ENCODE peak calls at places on chromosomes 6 and 20, in five cellular contexts. Q is PC-9, H is HCT116, K is psoas muscle, Z is pancreas. V is an unnamed sample. For H3K4me1, the result is how much of the 10 kb centered on the place peaks cover.

GRCh38 chr20:50690979-50691584 is at the start of gene RIPOR3:
- DNase-seq in Q (no peak), K (peak), H (no peak), Z (no peak), V (no peak)

GRCh38 chr20:47493175-47493953 is 8.3 kb upstream of the NCOA3 start:
- DNase-seq in Q (peak), Z (peak), H (peak), K (peak), V (peak)

GRCh38 chr6:18276610-18277009 is 12.3 kb upstream of the DEK start:
- DNase-seq in H (no peak), K (no peak), Q (no peak), Z (no peak), V (no peak)

GRCh38 chr6:53059648-53060589 is 5.3 kb upstream of the FBXO9 start:
- DNase-seq in Z (no peak), K (no peak), H (no peak), Q (no peak), V (no peak)

GRCh38 chr6:136031982-136032381 is 180.5 kb downstream of the PDE7B start:
- DNase-seq in K (no peak), H (peak), Z (no peak), Q (no peak), V (no peak)

GRCh38 chr6:144953552-144954240 is 668.6 kb downstream of the UTRN start:
- DNase-seq in K (no peak), Z (no peak), H (peak), Q (peak), V (no peak)

GRCh38 chr6:41059569-41059968 is 6.6 kb downstream of the APOBEC2 start:
- DNase-seq in K (no peak), Q (no peak), Z (no peak), H (no peak), V (no peak)

GRCh38 chr6:112027942-112028674 is 25.8 kb upstream of the CCN6 start:
- DNase-seq in Z (no peak), Q (no peak), H (no peak), K (no peak), V (no peak)

GRCh38 chr20:43895235-43895634 is 19.4 kb upstream of the TOX2 start:
- DNase-seq in K (no peak), Z (no peak), Q (no peak), H (no peak), V (no peak)

GRCh38 chr6:150142304-150142656 is 564 bp upstream of the PPP1R14C start:
- DNase-seq in Z (no peak), H (no peak), K (no peak), Q (no peak), V (no peak)

GRCh38 chr20:6513586-6513985 is 253.9 kb upstream of the BMP2 start:
- DNase-seq in K (no peak), Z (no peak), H (no peak), Q (no peak), V (no peak)

GRCh38 chr6:5425267-5425666 is 164.0 kb downstream of the FARS2 start:
- DNase-seq in H (no peak), Q (no peak), K (no peak), Z (no peak), V (peak)

GRCh38 chr6:53588816-53589509 is 44.1 kb upstream of the GCLC start:
- DNase-seq in K (no peak), H (no peak), Q (no peak), Z (no peak), V (no peak)

GRCh38 chr20:33418033-33418432 is 16.7 kb upstream of the CDK5RAP1 start:
- DNase-seq in H (no peak), K (no peak), Q (no peak), Z (no peak), V (no peak)

GRCh38 chr6:379367-380181 is 12.0 kb upstream of the IRF4 start:
- DNase-seq in Q (peak), K (no peak), H (no peak), Z (no peak), V (no peak)

GRCh38 chr6:167210375-167211295 is 52.9 kb upstream of the GPR31 start:
- DNase-seq in Z (no peak), H (no peak), Q (no peak), K (no peak), V (peak)

GRCh38 chr6:116662186-116662585 is 6.4 kb downstream of the ZUP1 start:
- DNase-seq in Q (no peak), K (no peak), Z (no peak), H (no peak), V (no peak)

DNA sequence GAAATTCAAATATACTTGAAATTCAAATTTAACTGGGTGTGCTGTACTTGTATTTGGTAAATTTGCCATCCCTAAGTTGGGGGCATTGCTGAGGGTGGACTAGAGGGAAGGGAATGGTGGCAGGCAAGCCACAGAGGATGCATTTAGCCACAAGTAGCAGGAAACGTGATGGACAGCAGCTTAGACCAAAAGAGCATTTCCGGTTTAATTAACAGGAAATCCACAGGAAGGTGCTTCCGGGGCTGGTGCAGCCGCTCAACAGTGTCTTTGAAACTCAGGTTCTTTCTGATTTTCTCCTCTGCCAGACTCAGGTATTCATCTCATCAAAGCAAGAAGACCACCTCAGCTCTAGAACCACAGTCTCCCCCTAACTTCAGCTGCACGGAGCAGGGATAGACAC is 7.9 kb upstream of the BCAS1 start:
- DNase-seq in H (no peak), Q (no peak), Z (no peak), K (no peak), V (no peak)
- H3K4me1 ChIP-seq in H (under half), Q (under half), Z (under half), K (under half), V (under half)

DNA sequence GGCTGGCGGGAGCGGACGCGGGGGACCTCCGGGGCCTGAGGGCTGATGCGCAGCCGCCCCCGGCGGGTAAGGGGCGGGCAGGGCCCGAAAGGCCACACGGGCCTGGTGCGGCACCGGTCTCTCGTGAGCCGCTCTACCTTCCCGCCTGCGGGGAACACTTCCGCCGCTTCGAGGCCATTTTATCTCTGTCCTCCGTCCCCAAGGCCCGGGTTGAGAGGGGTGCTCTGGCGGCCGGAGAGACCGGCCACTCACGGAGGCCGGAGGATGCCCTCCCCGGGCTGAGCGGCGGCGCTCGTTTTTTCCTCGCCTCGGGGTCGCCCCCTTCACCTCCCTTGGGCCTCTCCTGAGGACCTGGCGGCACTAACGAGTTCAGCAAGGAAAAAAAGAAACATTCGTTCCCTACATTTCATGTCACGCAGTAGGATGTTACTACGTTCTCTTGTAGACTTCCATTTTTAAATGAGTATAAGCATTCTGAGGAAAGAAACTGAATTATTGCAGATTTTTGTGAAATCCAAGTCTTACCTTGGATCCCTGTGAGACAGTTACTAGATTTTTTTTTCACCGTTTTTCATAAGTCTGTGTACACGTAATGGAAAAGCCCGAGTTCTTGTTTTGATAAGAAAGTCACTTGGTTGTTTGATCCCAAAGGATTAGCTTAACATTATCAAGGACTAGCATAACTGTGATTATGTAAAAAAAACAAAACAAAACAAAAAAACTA is 573 bp downstream of the WTAP start:
- DNase-seq in Q (no peak), Z (no peak), H (no peak), K (no peak), V (no peak)
- H3K4me1 ChIP-seq in Q (under half), Z (under half), H (under half), K (half or more), V (under half)

GRCh38 chr6:11140061-11140460 is 28.5 kb upstream of the ERVFRD-1 start:
- DNase-seq in H (no peak), Z (no peak), Q (no peak), K (no peak), V (no peak)
- H3K4me1 ChIP-seq in H (under half), Z (under half), Q (under half), K (under half), V (under half)

GRCh38 chr6:158798311-158798710 is 20.9 kb downstream of the EZR start:
- DNase-seq in Q (no peak), H (no peak), Z (no peak), K (no peak), V (no peak)

GRCh38 chr6:158796353-158796752 is 22.8 kb downstream of the EZR start:
- DNase-seq in Q (no peak), Z (no peak), K (no peak), H (no peak), V (no peak)

GRCh38 chr6:158797331-158798202 is 21.6 kb downstream of the EZR start:
- DNase-seq in H (no peak), Q (no peak), K (no peak), Z (no peak), V (no peak)

GRCh38 chr6:158801655-158802294 is 17.4 kb downstream of the EZR start:
- DNase-seq in K (peak), Z (peak), H (no peak), Q (no peak), V (no peak)

DNA sequence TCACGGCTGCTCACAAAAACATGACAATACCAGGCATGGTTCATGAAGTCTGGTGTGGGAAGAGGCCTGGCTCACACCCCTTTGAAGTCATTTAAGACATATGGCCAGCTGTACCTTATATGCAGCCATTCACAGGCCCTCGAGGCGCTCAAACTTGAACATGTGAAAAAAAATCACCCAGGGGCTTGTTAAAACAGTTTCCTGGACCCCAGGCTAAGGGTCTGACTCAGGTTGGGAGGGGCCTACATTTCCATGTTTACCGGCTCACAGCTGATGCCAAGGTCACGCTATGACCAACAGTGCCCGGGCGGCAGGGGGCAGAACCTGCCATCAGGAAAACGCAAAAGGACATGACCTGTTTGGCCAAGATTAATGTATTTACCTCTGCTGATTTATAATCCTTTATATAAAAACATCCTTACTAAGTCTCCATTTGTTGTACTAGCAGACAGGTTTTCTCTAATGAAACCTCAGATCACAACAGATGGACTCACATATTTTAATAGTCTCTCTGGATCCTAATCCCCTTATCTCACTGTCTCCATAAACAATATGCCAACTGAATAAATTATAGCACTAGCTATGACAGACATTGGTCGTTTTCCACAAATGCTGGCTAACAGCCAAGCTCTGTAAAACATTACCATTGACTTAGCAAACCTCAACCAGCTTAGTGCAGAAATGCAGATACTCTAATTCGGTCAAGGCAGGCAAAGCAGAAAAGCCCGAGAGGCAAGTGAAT is 19.9 kb downstream of the EZR start:
- DNase-seq in Q (no peak), K (no peak), Z (peak), H (no peak), V (peak)
- H3K4me1 ChIP-seq in Q (half or more), K (under half), Z (half or more), H (half or more), V (under half)

GRCh38 chr20:48820649-48820973 is 7.2 kb downstream of the PREX1 start:
- DNase-seq in H (no peak), Z (no peak), Q (no peak), K (no peak), V (no peak)
- H3K4me1 ChIP-seq in H (under half), Z (under half), Q (under half), K (under half), V (under half)

V was measured in prostate gland.